ENCODE peak calls at places on chromosomes 12 and 14, in nine cellular contexts. S, L, F, T, W, N, H, C and P are unnamed samples.

GRCh38 chr12:47276253-47277070 is 196.7 kb upstream of the AMIGO2 start:
- DNase-seq in S (no peak), L (no peak), F (no peak), T (peak; percentile 49), W (no peak), N (no peak), H (peak; percentile 44), C (peak; percentile 65), P (peak; percentile 36)

GRCh38 chr12:107610030-107610859 is 75.4 kb upstream of the PWP1 start:
- DNase-seq in S (no peak), L (peak; percentile 65), F (no peak), T (peak; percentile 57), W (peak; percentile 58), N (peak; percentile 76), H (peak; percentile 18), C (no peak), P (peak; percentile 51)

GRCh38 chr14:64501326-64502171 is 2.1 kb downstream of the ZBTB25 start:
- DNase-seq in S (peak; percentile 80), L (peak; percentile 88), F (peak; percentile 17), T (peak; percentile 71), W (no peak), N (peak; percentile 12), H (no peak), C (peak; percentile 64), P (peak; percentile 85)

GRCh38 chr12:8692573-8692972 is 5.2 kb upstream of the RIMKLB start:
- DNase-seq in S (no peak), L (peak; percentile 85), F (no peak), T (peak; percentile 76), W (no peak), N (peak; percentile 62), H (no peak), C (peak; percentile 10), P (peak; percentile 15)

GRCh38 chr14:68683326-68683725 is 109.5 kb downstream of the ZFP36L1 start:
- DNase-seq in S (no peak), L (peak; percentile 43), F (no peak), T (peak; percentile 80), W (no peak), N (no peak), H (no peak), C (no peak), P (peak; percentile 67)

GRCh38 chr12:12859690-12860089 is 31.7 kb upstream of the GPRC5A start:
- DNase-seq in S (no peak), L (no peak), F (no peak), T (no peak), W (no peak), N (no peak), H (no peak), C (no peak), P (peak; percentile 31)

GRCh38 chr12:5081016-5081415 is 37.3 kb downstream of the KCNA5 start:
- DNase-seq in S (no peak), L (no peak), F (no peak), T (no peak), W (no peak), N (peak; percentile 96), H (no peak), C (no peak), P (no peak)

GRCh38 chr14:64702493-64703392 is 1.5 kb upstream of the PLEKHG3 start:
- DNase-seq in S (no peak), L (no peak), F (peak; percentile 73), T (no peak), W (no peak), N (no peak), H (no peak), C (peak; percentile 84), P (no peak)

GRCh38 chr12:115044073-115044472 is 360.1 kb upstream of the TBX3 start:
- DNase-seq in S (no peak), L (peak; percentile 4), F (no peak), T (no peak), W (no peak), N (no peak), H (no peak), C (no peak), P (peak; percentile 22)

GRCh38 chr12:79482323-79482722 is 208.4 kb downstream of the PAWR start:
- DNase-seq in S (no peak), L (no peak), F (no peak), T (no peak), W (no peak), N (no peak), H (no peak), C (no peak), P (no peak)

GRCh38 chr12:114625294-114625851 is 58.6 kb downstream of the TBX3 start:
- DNase-seq in S (no peak), L (peak; percentile 66), F (peak; percentile 30), T (peak; percentile 68), W (peak; percentile 65), N (peak; percentile 57), H (peak; percentile 39), C (peak; percentile 30), P (peak; percentile 77)

GRCh38 chr14:93533864-93534263 is 103.1 kb downstream of the UNC79 start:
- DNase-seq in S (no peak), L (no peak), F (no peak), T (no peak), W (no peak), N (no peak), H (no peak), C (peak; percentile 32), P (no peak)

GRCh38 chr12:107983871-107984480 is 145.1 kb upstream of the WSCD2 start:
- DNase-seq in S (no peak), L (peak; percentile 4), F (no peak), T (no peak), W (no peak), N (peak; percentile 11), H (no peak), C (no peak), P (no peak)

GRCh38 chr14:100591453-100592371 is 4.5 kb upstream of the BEGAIN start:
- DNase-seq in S (no peak), L (no peak), F (no peak), T (no peak), W (no peak), N (no peak), H (no peak), C (no peak), P (no peak)

GRCh38 chr14:94472842-94473241 is 3.2 kb downstream of the SERPINA9 start:
- DNase-seq in S (no peak), L (no peak), F (no peak), T (no peak), W (no peak), N (no peak), H (no peak), C (no peak), P (no peak)

GRCh38 chr14:88164906-88165534 is 158.0 kb downstream of the KCNK10 start:
- DNase-seq in S (no peak), L (no peak), F (no peak), T (no peak), W (no peak), N (no peak), H (no peak), C (no peak), P (no peak)
- TF ChIP-seq CTCF in S (no peak), L (no peak), F (no peak), T (no peak), W (no peak), N (no peak), H (no peak), C (no peak), P (no peak)

DNA sequence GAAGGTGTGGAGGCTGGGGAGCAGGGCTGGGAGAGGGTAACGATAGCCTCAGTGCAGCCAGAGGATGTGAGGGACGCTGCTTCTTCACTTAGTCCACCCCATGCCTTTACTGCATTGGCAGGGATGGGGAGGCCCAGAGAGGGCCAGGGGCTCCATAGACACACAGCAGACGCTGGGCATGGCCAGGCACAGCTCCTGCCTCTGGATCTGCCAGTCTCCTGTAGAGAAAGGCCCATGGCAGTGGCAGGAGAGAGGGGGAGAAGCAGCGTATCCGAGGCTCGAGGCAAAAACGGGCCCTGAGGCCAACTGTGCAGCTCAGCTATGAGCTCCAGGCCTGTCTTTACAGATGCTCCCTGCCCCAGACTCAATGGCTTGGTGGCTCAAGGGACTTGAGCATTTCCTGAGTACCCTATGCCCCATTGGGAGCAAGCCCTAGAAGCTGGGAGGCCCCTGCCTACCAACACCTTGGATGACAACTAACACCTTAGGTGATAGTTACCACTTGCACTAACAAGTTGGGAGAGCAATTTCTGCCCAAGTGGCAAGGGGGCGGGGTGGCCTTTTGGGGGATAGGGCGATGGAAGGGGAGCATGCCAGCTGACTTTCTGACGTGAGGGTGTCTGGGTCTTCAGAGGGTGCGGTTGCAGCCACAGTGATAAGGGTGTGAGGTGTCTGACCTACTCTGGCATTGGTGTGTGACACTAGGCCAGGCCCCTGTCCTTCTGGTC is 5.0 kb upstream of the LBHD2 start:
- DNase-seq in S (no peak), L (no peak), F (peak; percentile 20), T (no peak), W (no peak), N (no peak), H (no peak), C (no peak), P (no peak)
- TF ChIP-seq CTCF in S (no peak), L (no peak), F (no peak), T (no peak), W (no peak), N (no peak), H (no peak), C (no peak), P (no peak)

DNA sequence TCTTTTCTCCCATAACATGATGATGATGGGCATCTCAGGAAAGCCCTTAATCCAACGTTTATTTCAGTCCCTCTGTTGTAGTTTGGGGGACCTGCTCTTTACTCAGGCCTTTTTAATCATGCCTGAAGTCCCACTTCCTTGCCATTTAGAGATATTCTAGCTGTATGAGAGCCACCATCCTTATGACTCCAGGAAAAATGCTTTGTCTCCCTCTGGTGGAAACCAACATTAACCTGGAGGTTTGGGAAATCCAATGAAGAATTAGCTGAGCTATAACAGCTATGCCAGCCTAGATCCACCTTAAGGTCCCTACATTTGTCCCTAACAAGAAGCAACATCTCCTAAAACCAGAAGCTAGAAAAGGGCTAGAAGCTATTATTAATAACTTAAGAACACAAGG is 1399.1 kb downstream of the LRFN5 start:
- DNase-seq in S (no peak), L (peak; percentile 42), F (no peak), T (peak; percentile 9), W (no peak), N (no peak), H (no peak), C (no peak), P (peak; percentile 23)
- TF ChIP-seq CTCF in S (no peak), L (peak; percentile 35), F (no peak), T (peak; percentile 27), W (no peak), N (no peak), H (no peak), C (no peak), P (peak; percentile 15)

GRCh38 chr14:24483604-24484252 is 24.3 kb downstream of the CMA1 start:
- DNase-seq in S (no peak), L (peak; percentile 41), F (no peak), T (no peak), W (no peak), N (no peak), H (no peak), C (no peak), P (peak; percentile 20)

GRCh38 chr14:24481622-24482324 is 26.3 kb downstream of the CMA1 start:
- DNase-seq in S (no peak), L (peak; percentile 11), F (peak; percentile 32), T (no peak), W (peak; percentile 80), N (peak; percentile 58), H (no peak), C (peak; percentile 6), P (peak; percentile 18)
- TF ChIP-seq CTCF in S (no peak), L (peak; percentile 69), F (no peak), T (peak; percentile 55), W (peak; percentile 45), N (peak; percentile 87), H (peak; percentile 50), C (peak; percentile 31), P (peak; percentile 61)

GRCh38 chr12:18981732-18982131 is 147.8 kb upstream of the PLEKHA5 start:
- DNase-seq in S (no peak), L (no peak), F (no peak), T (no peak), W (no peak), N (no peak), H (no peak), C (no peak), P (no peak)
- TF ChIP-seq CTCF in S (no peak), L (no peak), F (no peak), T (no peak), W (no peak), N (no peak), H (no peak), C (no peak), P (no peak)